ENCODE peak calls at places on chromosomes 3 and 15, in four cellular contexts. A is cardiac fibroblast, D is nephron progenitor cell, S is WTC11. C is an unnamed sample.

GRCh38 chr3:195168009-195168759 is 102.8 kb downstream of the XXYLT1 start:
- DNase-seq in S (no peak), D (no peak), A (no peak), C (no peak)

GRCh38 chr3:11204697-11205397 is 50.6 kb downstream of the HRH1 start:
- DNase-seq in A (no peak), D (no peak), S (no peak), C (peak)

GRCh38 chr3:28000608-28001007 is 240.8 kb upstream of the CMC1 start:
- DNase-seq in S (no peak), D (no peak), A (no peak), C (no peak)

GRCh38 chr3:69082805-69083204 is 1.9 kb upstream of the ARL6IP5 start:
- DNase-seq in D (peak), S (no peak), A (peak), C (no peak)

GRCh38 chr3:138941259-138941885 is 5.6 kb downstream of the FOXL2 start:
- DNase-seq in D (peak), A (peak), S (peak), C (peak)

GRCh38 chr3:64316971-64317370 is 91.7 kb upstream of the PRICKLE2 start:
- DNase-seq in A (no peak), D (no peak), S (no peak), C (no peak)

GRCh38 chr15:51121631-51122225 is 27.0 kb upstream of the TNFAIP8L3 start:
- DNase-seq in S (no peak), A (no peak), D (no peak), C (no peak)

GRCh38 chr3:186342197-186342596 is 19.8 kb downstream of the DGKG start:
- DNase-seq in D (no peak), A (no peak), S (no peak), C (no peak)

GRCh38 chr15:45612790-45613415 is 21.9 kb upstream of the SQOR start:
- DNase-seq in A (peak), D (no peak), S (no peak), C (no peak)

GRCh38 chr3:16873872-16874271 is 10.9 kb upstream of the PLCL2 start:
- DNase-seq in S (no peak), D (no peak), A (no peak), C (no peak)

GRCh38 chr15:83462953-83463433 is 15.9 kb downstream of the SH3GL3 start:
- DNase-seq in S (no peak), A (no peak), D (no peak), C (no peak)

GRCh38 chr3:141875893-141876380 is 506 bp upstream of the ATP1B3 start:
- DNase-seq in A (peak), D (peak), S (peak), C (peak)

GRCh38 chr15:33132722-33133345 is 61.7 kb downstream of the FMN1 start:
- DNase-seq in D (peak), A (peak), S (no peak), C (peak)

GRCh38 chr3:54313418-54313817 is 191.1 kb downstream of the CACNA2D3 start:
- DNase-seq in S (no peak), D (no peak), A (no peak), C (no peak)

GRCh38 chr3:194281766-194282165 is 69.4 kb downstream of the CPN2 start:
- DNase-seq in S (peak), A (no peak), D (no peak), C (no peak)

GRCh38 chr3:171142985-171143384 is 116.5 kb upstream of the SLC2A2 start:
- DNase-seq in A (peak), S (no peak), D (no peak), C (no peak)

GRCh38 chr3:138963161-138963560 is 16.1 kb downstream of the FOXL2NB start:
- DNase-seq in S (no peak), A (no peak), D (no peak), C (no peak)

GRCh38 chr15:77645602-77646001 is 12.9 kb upstream of the LINGO1 start:
- DNase-seq in D (no peak), S (no peak), A (no peak), C (no peak)

GRCh38 chr3:157029365-157029790 is 130.6 kb downstream of the CCNL1 start:
- DNase-seq in A (no peak), D (no peak), S (no peak), C (no peak)

GRCh38 chr3:136070953-136071949 is 105.7 kb downstream of the PPP2R3A start:
- DNase-seq in A (peak), D (no peak), S (no peak), C (no peak)

GRCh38 chr3:141746962-141747361 is 8.9 kb downstream of the RNF7 start:
- DNase-seq in A (no peak), S (no peak), D (no peak), C (no peak)

GRCh38 chr15:25635190-25635589 is 196.4 kb upstream of the UBE3A start:
- DNase-seq in D (no peak), S (no peak), A (no peak), C (no peak)

GRCh38 chr3:129936757-129937156 is 37.8 kb upstream of the TRH start:
- DNase-seq in S (no peak), A (peak), D (no peak), C (peak)

GRCh38 chr15:81071130-81071529 is 62.9 kb upstream of the CFAP161 start:
- DNase-seq in D (no peak), A (peak), S (no peak), C (no peak)

GRCh38 chr3:178510496-178510895 is 25.7 kb upstream of the KCNMB2 start:
- DNase-seq in A (no peak), S (no peak), D (no peak), C (no peak)

GRCh38 chr3:77325280-77325679 is 285.4 kb downstream of the ROBO2 start:
- DNase-seq in D (no peak), A (no peak), S (no peak), C (no peak)

GRCh38 chr3:143529778-143530177 is 318.5 kb downstream of the SLC9A9 start:
- DNase-seq in S (no peak), A (no peak), D (no peak), C (no peak)

C was measured in neural progenitor cell.